ENCODE peak calls at places on chromosomes 11 and 22, in six cellular contexts. O, G, J, N, P and Z are unnamed samples.

GRCh38 chr22:27628891-27629631 is 172.5 kb downstream of the MN1 start:
- DNase-seq in O (no peak), G (no peak), J (no peak), N (no peak), P (no peak), Z (no peak)

GRCh38 chr11:116415095-116415494 is 357.7 kb downstream of the BUD13 start:
- DNase-seq in O (no peak), G (no peak), J (no peak), N (no peak), P (no peak), Z (no peak)

GRCh38 chr11:18853086-18853720 is 61.6 kb upstream of the PTPN5 start:
- DNase-seq in O (no peak), G (no peak), J (no peak), N (no peak), P (peak), Z (no peak)

GRCh38 chr11:123304828-123305530 is 109.9 kb upstream of the CLMP start:
- DNase-seq in O (no peak), G (no peak), J (no peak), N (peak), P (no peak), Z (no peak)

GRCh38 chr11:43708776-43709175 is 28.2 kb downstream of the HSD17B12 start:
- DNase-seq in O (no peak), G (no peak), J (no peak), N (no peak), P (no peak), Z (no peak)

GRCh38 chr22:29482253-29482652 is 2.2 kb downstream of the NEFH start:
- DNase-seq in O (no peak), G (no peak), J (no peak), N (no peak), P (no peak), Z (no peak)

GRCh38 chr11:122170815-122171475 is 54.9 kb upstream of the BLID start:
- DNase-seq in O (no peak), G (no peak), J (peak), N (no peak), P (no peak), Z (peak)

GRCh38 chr11:118232659-118233058 is 7.8 kb upstream of the JAML start:
- DNase-seq in O (no peak), G (no peak), J (no peak), N (peak), P (no peak), Z (no peak)

GRCh38 chr11:1778141-1778911 is 14.6 kb upstream of the CTSD start:
- DNase-seq in O (no peak), G (no peak), J (no peak), N (no peak), P (no peak), Z (no peak)